ENCODE peak calls at places on chromosomes 6 and 20, in four cellular contexts. I is pancreas; W is stimulated activated CD4-positive, alpha-beta T cell treated with anti-CD3 and anti-CD28 coated beads, TNF-alpha, amount 100 ng/mL, for 1 hour; K is putamen. H is an unnamed sample.

GRCh38 chr6:139257291-139257690 is 34.5 kb downstream of the TXLNB start:
- DNase-seq in K (no peak), I (no peak), W (no peak), H (no peak)

GRCh38 chr6:163958646-163959045 is 544.1 kb downstream of the QKI start:
- DNase-seq in W (no peak), I (no peak), K (no peak), H (no peak)

GRCh38 chr6:63640062-63640461 is 4.5 kb downstream of the PHF3 start:
- DNase-seq in K (no peak), W (no peak), I (no peak), H (no peak)

GRCh38 chr6:10586302-10586701 is 65.2 kb downstream of the GCNT2 start:
- DNase-seq in I (no peak), W (no peak), K (no peak), H (no peak)

GRCh38 chr6:119347466-119348307 is 1.9 kb downstream of the MAN1A1 start:
- DNase-seq in K (no peak), I (peak), W (no peak), H (no peak)

GRCh38 chr6:88008411-88008810 is 39.2 kb upstream of the SPACA1 start:
- DNase-seq in W (no peak), K (no peak), I (no peak), H (no peak)

GRCh38 chr20:62808211-62808865 is 3.7 kb downstream of the OGFR start:
- DNase-seq in K (no peak), W (peak), I (peak), H (peak)

GRCh38 chr6:125310994-125311649 is 9.4 kb upstream of the HDDC2 start:
- DNase-seq in K (peak), I (peak), W (no peak), H (no peak)

GRCh38 chr20:44828640-44829039 is 18.3 kb upstream of the RIMS4 start:
- DNase-seq in K (no peak), W (no peak), I (no peak), H (no peak)

GRCh38 chr20:19952392-19952791 is 64.8 kb upstream of the NAA20 start:
- DNase-seq in K (no peak), W (no peak), I (no peak), H (no peak)

GRCh38 chr6:98295776-98296175 is 538.6 kb upstream of the POU3F2 start:
- DNase-seq in K (no peak), W (no peak), I (no peak), H (no peak)

GRCh38 chr6:142702501-142703460 is 242.2 kb downstream of the HIVEP2 start:
- DNase-seq in I (no peak), W (no peak), K (peak), H (no peak)

GRCh38 chr6:132003516-132004178 is 52.5 kb upstream of the CCN2 start:
- DNase-seq in K (no peak), W (no peak), I (no peak), H (peak)